ENCODE peak calls at places on chromosomes 2 and 18, in nine cellular contexts. Y, H, O, J, Z, A, U, V and P are unnamed samples.

GRCh38 chr2:145025382-145025781 is 505.5 kb upstream of the ZEB2 start:
- DNase-seq in U (no peak), J (no peak), Y (no peak), A (no peak), Z (no peak), H (no peak), V (no peak), O (no peak), P (no peak)

GRCh38 chr2:140117371-140117770 is 1337.2 kb upstream of the NXPH2 start:
- DNase-seq in J (no peak), O (no peak), V (no peak), H (no peak), Y (no peak), U (no peak), Z (no peak), A (no peak), P (no peak)

GRCh38 chr18:44715245-44715644 is 34.6 kb downstream of the SETBP1 start:
- DNase-seq in O (peak; percentile 45), H (peak; percentile 80), Z (no peak), J (no peak), A (no peak), V (peak; percentile 18), U (no peak), Y (no peak), P (no peak)

GRCh38 chr18:9000736-9001135 is 101.8 kb upstream of the NDUFV2 start:
- DNase-seq in A (no peak), U (no peak), V (no peak), O (peak; percentile 71), Y (no peak), H (peak; percentile 55), Z (no peak), J (no peak), P (no peak)

GRCh38 chr2:26409785-26410184 is 8.1 kb downstream of the DRC1 start:
- DNase-seq in J (no peak), V (no peak), Y (no peak), H (no peak), A (no peak), U (no peak), O (no peak), Z (no peak), P (no peak)

GRCh38 chr18:63143246-63143847 is 176.2 kb downstream of the BCL2 start:
- DNase-seq in U (no peak), O (no peak), A (no peak), Z (no peak), V (no peak), J (no peak), Y (no peak), H (no peak), P (no peak)

GRCh38 chr2:25273985-25274550 is 67.7 kb downstream of the DNMT3A start:
- DNase-seq in O (no peak), J (no peak), H (peak; percentile 36), Y (no peak), Z (no peak), U (no peak), V (no peak), A (no peak), P (no peak)

GRCh38 chr2:113407446-113408099 is 29.9 kb upstream of the ZNG1B start:
- DNase-seq in Z (peak; percentile 39), Y (no peak), A (no peak), O (no peak), J (no peak), U (no peak), V (no peak), H (no peak), P (no peak)

GRCh38 chr2:189143930-189144329 is 35.6 kb downstream of the COL5A2 start:
- DNase-seq in U (no peak), O (peak; percentile 81), J (no peak), A (no peak), V (no peak), H (no peak), Y (no peak), Z (no peak), P (no peak)

GRCh38 chr2:172440795-172441194 is 13.4 kb downstream of the ITGA6 start:
- DNase-seq in H (no peak), O (no peak), A (no peak), Z (no peak), Y (no peak), U (no peak), V (no peak), J (no peak), P (no peak)

GRCh38 chr2:240326886-240327285 is 108.6 kb upstream of the GPC1 start:
- DNase-seq in V (no peak), U (peak; percentile 56), O (no peak), Y (no peak), J (no peak), A (no peak), Z (no peak), H (no peak), P (no peak)

GRCh38 chr2:21800356-21800755 is 676.6 kb downstream of the TDRD15 start:
- DNase-seq in J (no peak), U (no peak), A (no peak), V (no peak), H (no peak), Z (no peak), O (no peak), Y (no peak), P (no peak)

GRCh38 chr2:46389417-46389916 is 89.9 kb upstream of the TMEM247 start:
- DNase-seq in Y (no peak), U (no peak), J (no peak), A (no peak), H (no peak), Z (no peak), V (no peak), O (peak; percentile 38), P (no peak)

DNA sequence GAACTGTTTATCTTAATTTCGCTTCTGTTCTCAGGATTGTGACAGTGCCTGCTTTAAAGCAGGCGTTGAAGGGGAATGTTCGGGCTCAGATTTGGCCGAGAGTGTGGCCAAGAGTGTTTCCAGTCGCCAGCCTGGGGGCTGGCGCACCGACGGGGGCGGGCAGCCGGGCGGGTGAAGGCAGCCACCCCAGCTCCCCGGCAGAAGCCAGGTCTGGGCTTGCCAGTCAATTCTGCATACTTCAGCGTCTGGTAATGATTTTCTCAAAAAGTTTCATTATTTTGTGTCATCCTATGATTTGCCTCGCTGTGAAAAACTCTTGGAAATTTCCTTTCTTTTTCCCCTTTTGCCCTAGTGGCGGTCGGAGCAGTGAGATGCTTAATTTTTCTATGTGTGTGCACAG is 778 bp downstream of the FAM228A start:
- DNase-seq in J (no peak), U (no peak), A (no peak), Z (no peak), O (peak; percentile 15), Y (no peak), H (no peak), V (no peak), P (no peak)
- TF ChIP-seq CTCF in J (no peak), U (no peak), A (no peak), Z (no peak), O (no peak), Y (no peak), H (no peak), V (no peak), P (no peak)

GRCh38 chr18:11862468-11863137 is 11.4 kb downstream of the CHMP1B start:
- DNase-seq in O (no peak), Z (no peak), U (no peak), V (no peak), J (no peak), Y (no peak), A (no peak), H (no peak), P (no peak)
- TF ChIP-seq CTCF in O (no peak), Z (no peak), U (no peak), V (no peak), J (no peak), Y (no peak), A (no peak), H (no peak), P (no peak)

GRCh38 chr2:103991591-103991990 is 862.3 kb upstream of the POU3F3 start:
- DNase-seq in V (no peak), H (no peak), U (no peak), J (no peak), Z (peak; percentile 15), O (no peak), Y (no peak), A (no peak), P (no peak)
- TF ChIP-seq CTCF in V (peak; percentile 6), H (no peak), U (no peak), J (peak; percentile 39), Z (peak; percentile 67), O (no peak), Y (peak; percentile 42), A (peak; percentile 3), P (peak; percentile 53)

DNA sequence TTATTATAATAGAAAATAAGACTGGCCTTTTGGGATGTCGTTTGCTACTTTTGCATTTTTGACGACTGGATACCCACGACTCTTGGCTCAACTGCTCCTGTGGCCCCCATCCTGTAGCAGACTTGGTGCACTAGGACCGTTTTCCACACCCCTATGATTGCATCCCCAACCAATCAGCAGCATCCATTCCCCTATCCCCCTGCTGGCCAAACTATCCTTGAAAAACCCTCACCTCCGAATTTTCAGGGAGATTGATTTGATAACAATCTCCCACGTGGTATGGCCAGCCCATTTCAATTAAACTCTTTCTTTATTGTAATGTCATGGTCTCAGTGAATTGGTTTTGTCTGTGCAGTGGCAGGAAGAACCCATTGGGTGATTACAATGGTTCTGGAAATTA is 37.9 kb upstream of the TTR start:
- DNase-seq in J (no peak), H (no peak), Z (no peak), O (no peak), A (no peak), U (no peak), Y (no peak), V (no peak), P (no peak)
- TF ChIP-seq CTCF in J (peak; percentile 15), H (no peak), Z (no peak), O (peak; percentile 14), A (no peak), U (no peak), Y (no peak), V (no peak), P (peak; percentile 28)

GRCh38 chr2:241657851-241658254 is 20.4 kb downstream of the ATG4B start:
- DNase-seq in H (no peak), V (no peak), U (no peak), A (no peak), J (no peak), Y (no peak), O (no peak), Z (no peak), P (no peak)

GRCh38 chr2:241656190-241656741 is 18.8 kb downstream of the ATG4B start:
- DNase-seq in H (no peak), U (no peak), J (no peak), A (no peak), Y (no peak), O (no peak), Z (no peak), V (no peak), P (no peak)

GRCh38 chr2:241660593-241661213 is 23.2 kb downstream of the ATG4B start:
- DNase-seq in A (no peak), H (no peak), O (no peak), J (no peak), U (no peak), Z (no peak), Y (no peak), V (no peak), P (no peak)

GRCh38 chr2:241659150-241659739 is 21.8 kb downstream of the ATG4B start:
- DNase-seq in U (peak; percentile 44), O (peak; percentile 87), Y (no peak), V (peak; percentile 52), Z (peak; percentile 52), H (peak; percentile 70), A (no peak), J (peak; percentile 30), P (peak; percentile 56)

GRCh38 chr2:241658296-241658695 is 20.8 kb downstream of the ATG4B start:
- DNase-seq in A (no peak), H (no peak), J (no peak), Z (no peak), O (no peak), V (no peak), Y (no peak), U (no peak), P (no peak)
- TF ChIP-seq CTCF in A (no peak), H (no peak), J (no peak), Z (no peak), O (no peak), V (no peak), Y (no peak), U (no peak), P (no peak)